ENCODE peak calls at places on chromosomes 2 and 18, in four cellular contexts. M is K562, D is GM12878, G is H1. C is an unnamed sample.
A peak's percentile ranks its signal among the peaks of the same experiment; 100 is the strongest.

GRCh38 chr2:112493858-112494648 is 12.1 kb downstream of the TTL start:
- DNase-seq in M (peak; percentile 37), D (no peak), G (no peak), C (peak; percentile 29)

GRCh38 chr18:54737986-54738385 is 90.3 kb upstream of the RAB27B start:
- DNase-seq in M (no peak), D (no peak), G (no peak), C (no peak)

GRCh38 chr2:196291873-196292800 is 120.8 kb upstream of the STK17B start:
- DNase-seq in M (no peak), D (no peak), G (no peak), C (peak; percentile 12)

GRCh38 chr2:108579631-108580030 is 45.4 kb downstream of the LIMS1 start:
- DNase-seq in M (no peak), D (no peak), G (no peak), C (no peak)

GRCh38 chr2:65277791-65278449 is 50.3 kb downstream of the ACTR2 start:
- DNase-seq in M (no peak), D (no peak), G (no peak), C (no peak)

GRCh38 chr2:137888845-137889244 is 75.4 kb upstream of the HNMT start:
- DNase-seq in M (no peak), D (no peak), G (peak; percentile 13), C (peak; percentile 63)

GRCh38 chr2:201779996-201780673 is 598 bp downstream of the ALS2 start:
- DNase-seq in M (no peak), D (no peak), G (no peak), C (peak; percentile 25)

GRCh38 chr2:26970928-26971627 is 641 bp downstream of the MAPRE3 start:
- DNase-seq in M (peak; percentile 27), D (no peak), G (no peak), C (no peak)

GRCh38 chr2:3434654-3435053 is 55.2 kb downstream of the TRAPPC12 start:
- DNase-seq in M (no peak), D (no peak), G (no peak), C (no peak)

GRCh38 chr2:127901339-127902072 is 15.8 kb upstream of the AMMECR1L start:
- DNase-seq in M (no peak), D (no peak), G (no peak), C (no peak)

GRCh38 chr18:57915241-57915640 is 112.1 kb upstream of the ATP8B1 start:
- DNase-seq in M (no peak), D (no peak), G (no peak), C (no peak)

DNA sequence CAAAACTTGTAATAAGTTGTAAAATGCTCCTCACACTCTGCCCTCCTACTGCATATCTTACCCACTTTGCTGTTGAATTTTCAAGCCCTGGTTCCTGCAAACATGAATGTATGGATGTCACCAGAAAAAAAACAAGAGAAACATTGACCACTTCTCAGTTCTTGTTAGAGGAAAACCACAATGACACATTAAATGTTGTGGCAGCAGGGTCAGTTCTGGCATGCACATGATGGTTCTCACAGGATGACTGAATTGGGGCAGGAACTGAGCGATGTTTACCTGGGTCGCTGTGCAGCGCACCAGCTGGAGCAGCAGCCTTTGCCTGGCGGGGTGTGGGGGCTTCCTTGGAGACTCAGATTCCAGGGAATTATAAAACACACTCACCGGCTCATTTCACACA is 14.0 kb upstream of the PRKCE start:
- DNase-seq in M (no peak), D (peak; percentile 41), G (no peak), C (no peak)
- TF ChIP-seq KDM1A in M (no peak), D (no peak), G (no peak), C (no peak)

GRCh38 chr2:120491111-120491625 is 145.2 kb downstream of the INHBB start:
- DNase-seq in M (no peak), D (no peak), G (no peak), C (no peak)

GRCh38 chr2:120486946-120487345 is 141.0 kb downstream of the INHBB start:
- DNase-seq in M (no peak), D (no peak), G (no peak), C (peak; percentile 80)

GRCh38 chr2:120488531-120488930 is 142.6 kb downstream of the INHBB start:
- DNase-seq in M (no peak), D (no peak), G (no peak), C (no peak)

GRCh38 chr2:120490091-120490798 is 144.3 kb downstream of the INHBB start:
- DNase-seq in M (no peak), D (no peak), G (no peak), C (no peak)

GRCh38 chr2:120489023-120489422 is 143.1 kb downstream of the INHBB start:
- DNase-seq in M (no peak), D (no peak), G (no peak), C (no peak)
- H2AFZ ChIP-seq in M (no peak overlapping the region), D (no peak overlapping the region), G (no peak overlapping the region), C (no peak overlapping the region)

GRCh38 chr2:8049851-8050571 is 631.8 kb upstream of the ID2 start:
- DNase-seq in M (no peak), D (peak; percentile 79), G (no peak), C (no peak)
- TF ChIP-seq KDM1A in M (no peak), D (no peak), G (no peak), C (no peak)

GRCh38 chr2:226657340-226658053 is 142.1 kb downstream of the IRS1 start:
- DNase-seq in M (no peak), D (no peak), G (no peak), C (peak; percentile 89)
- H2AFZ ChIP-seq in M (no peak overlapping the region), D (no peak overlapping the region), G (no peak overlapping the region), C (no peak overlapping the region)

GRCh38 chr2:134454931-134455330 is 201.1 kb downstream of the MGAT5 start:
- DNase-seq in M (no peak), D (no peak), G (no peak), C (no peak)
- TF ChIP-seq KDM1A in M (no peak), D (no peak), G (no peak), C (no peak)

DNA sequence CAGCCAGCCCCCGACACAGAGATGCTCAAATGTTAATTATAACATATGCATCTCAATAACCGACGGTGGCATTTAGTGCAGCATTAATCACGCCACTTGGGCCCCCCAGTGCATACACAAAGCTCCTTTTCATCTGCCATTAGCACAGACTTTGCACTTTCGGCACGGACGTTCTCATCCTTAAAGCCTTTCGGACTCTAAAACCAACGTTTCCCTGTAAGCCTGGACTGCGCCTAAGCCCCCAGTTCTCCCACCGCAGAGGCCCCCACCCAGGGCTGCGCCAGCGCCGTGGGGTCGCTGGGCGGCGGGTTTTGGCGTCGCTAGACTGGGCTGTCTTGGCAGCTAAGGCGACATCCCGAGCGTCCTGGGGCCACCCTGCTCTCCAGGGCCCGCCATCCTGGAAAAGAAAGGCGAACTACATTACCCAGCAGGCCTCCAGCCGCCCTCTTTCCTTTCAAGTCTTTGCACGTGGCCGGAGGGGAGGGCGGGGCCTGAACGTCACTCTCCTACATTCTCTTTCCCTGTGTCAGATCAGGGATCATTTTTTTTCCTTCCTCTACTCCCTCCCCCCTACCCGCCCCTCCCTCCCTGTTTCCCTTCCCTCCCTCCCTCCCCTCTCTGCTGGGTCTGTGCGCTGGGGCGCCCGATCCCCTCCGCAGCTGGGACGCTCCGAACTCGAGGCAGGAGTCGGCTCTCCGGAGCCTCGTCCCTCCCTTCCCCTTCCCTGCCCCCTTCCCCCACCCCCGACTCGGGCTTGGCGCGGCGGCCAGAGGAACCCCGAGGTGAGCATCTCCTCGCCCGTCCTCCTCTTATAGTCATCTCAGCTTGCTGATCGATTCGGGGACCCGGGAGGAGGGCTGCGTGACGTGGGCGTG is at the start of gene CTIF:
- DNase-seq in M (peak; percentile 80), D (peak; percentile 12), G (peak; percentile 93), C (peak; percentile 95)
- H2AFZ ChIP-seq in M (peak within 1 kb of the TSS; percentile 90), D (peak within 1 kb of the TSS; percentile 90), G (peak within 1 kb of the TSS; percentile 76), C (no peak within 1 kb of the TSS)

C was measured in HepG2.